ENCODE peak calls at places on chromosomes 4 and X, in seven cellular contexts. P is heart right ventricle, T is upper lobe of right lung, I is uterus, R is Peyer's patch, K is fibroblast of pulmonary artery, H is HCT116. W is an unnamed sample.

GRCh38 chr4:84870398-84871163 is 95.9 kb downstream of the WDFY3 start:
- DNase-seq in K (peak; percentile 82), R (no peak), H (peak; percentile 50), P (no peak), T (no peak), I (no peak), W (peak; percentile 79)

GRCh38 chrX:22325091-22325490 is 52.4 kb downstream of the CBLL2 start:
- DNase-seq in R (no peak), P (no peak), T (no peak), I (no peak), H (no peak), K (peak; percentile 73), W (peak; percentile 37)

GRCh38 chrX:125711103-125711502 is 391.4 kb downstream of the TEX13C start:
- DNase-seq in H (no peak), P (no peak), R (no peak), I (no peak), K (no peak), T (no peak), W (no peak)

GRCh38 chr4:998096-998691 is 5.0 kb upstream of the SLC26A1 start:
- DNase-seq in I (no peak), T (no peak), K (no peak), R (no peak), P (no peak), H (no peak), W (no peak)

GRCh38 chrX:85977218-85977617 is 70.1 kb downstream of the CHM start:
- DNase-seq in P (no peak), H (no peak), I (no peak), K (no peak), R (no peak), T (no peak), W (no peak)

GRCh38 chrX:151792505-151792904 is 58.0 kb downstream of the CNGA2 start:
- DNase-seq in H (no peak), P (no peak), T (no peak), K (no peak), R (no peak), I (no peak), W (no peak)

GRCh38 chrX:140157611-140158010 is 192.3 kb upstream of the CXorf66 start:
- DNase-seq in T (no peak), P (no peak), I (no peak), K (peak; percentile 53), H (no peak), R (no peak), W (peak; percentile 73)

GRCh38 chr4:25759101-25759500 is 103.5 kb downstream of the SLC34A2 start:
- DNase-seq in H (no peak), P (no peak), K (no peak), T (no peak), I (no peak), R (no peak), W (no peak)

GRCh38 chr4:34176609-34177008 is 2067.7 kb downstream of the ARAP2 start:
- DNase-seq in I (no peak), T (no peak), R (no peak), P (no peak), K (no peak), H (no peak), W (no peak)

GRCh38 chr4:20299515-20299914 is 47.8 kb downstream of the SLIT2 start:
- DNase-seq in I (no peak), T (no peak), K (peak; percentile 78), P (no peak), H (peak; percentile 13), R (no peak), W (peak; percentile 76)
- TF ChIP-seq CTCF in I (no peak), T (peak; percentile 37), K (peak; percentile 60), P (peak; percentile 23), H (peak; percentile 12), R (no peak), W (peak; percentile 61)

GRCh38 chr4:182448281-182449151 is 205.3 kb downstream of the TENM3 start:
- DNase-seq in K (peak; percentile 89), T (peak; percentile 89), P (peak; percentile 88), H (peak; percentile 59), R (peak; percentile 81), I (peak; percentile 91), W (peak; percentile 93)
- H3K4me3 ChIP-seq in K (peak overlapping the region; percentile 61), T (peak overlapping the region; percentile 47), P (peak overlapping the region; percentile 68), H (no peak overlapping the region), R (peak overlapping the region; percentile 62), I (peak overlapping the region; percentile 84), W (peak overlapping the region; percentile 91)

DNA sequence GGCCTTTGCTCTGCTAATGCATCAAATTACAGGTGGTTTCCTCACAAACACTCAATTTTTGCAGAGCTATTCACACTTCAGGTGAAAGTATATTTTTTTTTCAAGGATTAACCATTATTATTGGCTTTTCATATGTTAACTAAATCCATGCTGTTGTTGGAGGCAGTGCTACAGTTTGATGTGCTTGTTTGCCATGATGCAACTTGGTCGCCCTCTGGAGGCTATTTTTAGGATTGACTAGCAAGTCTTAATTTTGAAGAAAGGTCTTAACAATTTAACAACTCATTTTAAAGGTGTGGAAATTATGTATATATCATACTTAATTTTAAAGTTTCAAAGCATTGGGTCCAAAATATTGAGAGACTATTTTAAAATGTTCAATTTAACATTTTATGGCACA is 168.8 kb upstream of the FAM47A start:
- DNase-seq in K (peak; percentile 65), H (peak; percentile 0), I (no peak), P (no peak), T (no peak), R (peak; percentile 45), W (peak; percentile 74)
- TF ChIP-seq CTCF in K (peak; percentile 43), H (no peak), I (peak; percentile 53), P (peak; percentile 60), T (peak; percentile 50), R (peak; percentile 25), W (peak; percentile 41)

GRCh38 chr4:147480502-147480890 is 401 bp upstream of the EDNRA start:
- DNase-seq in R (no peak), T (no peak), K (no peak), P (no peak), H (no peak), I (peak; percentile 35), W (no peak)

GRCh38 chr4:147481577-147482109 is 746 bp downstream of the EDNRA start:
- DNase-seq in H (no peak), R (no peak), T (peak; percentile 57), I (peak; percentile 20), K (no peak), P (no peak), W (peak; percentile 35)

GRCh38 chr4:147480891-147481576 is at the start of gene EDNRA:
- DNase-seq in K (peak; percentile 54), P (peak; percentile 39), I (peak; percentile 52), H (no peak), T (peak; percentile 71), R (no peak), W (peak; percentile 63)

GRCh38 chr4:147479376-147479775 is 1.5 kb upstream of the EDNRA start:
- DNase-seq in P (no peak), K (peak; percentile 39), I (no peak), R (no peak), T (no peak), H (no peak), W (no peak)

GRCh38 chr4:147479817-147480216 is 1.1 kb upstream of the EDNRA start:
- DNase-seq in T (no peak), H (no peak), I (peak; percentile 44), R (no peak), P (peak; percentile 29), K (peak; percentile 92), W (peak; percentile 96)
- H3K4me3 ChIP-seq in T (peak overlapping the region; percentile 58), H (no peak overlapping the region), I (no peak overlapping the region), R (no peak overlapping the region), P (no peak overlapping the region), K (no peak overlapping the region), W (no peak overlapping the region)

GRCh38 chr4:145552181-145552822 is 66.9 kb upstream of the MMAA start:
- DNase-seq in P (no peak), R (no peak), H (no peak), K (no peak), I (no peak), T (no peak), W (no peak)

GRCh38 chr4:145554691-145555090 is 64.5 kb upstream of the MMAA start:
- DNase-seq in T (no peak), P (no peak), R (no peak), H (no peak), I (no peak), K (no peak), W (no peak)

GRCh38 chr4:145553375-145553774 is 65.8 kb upstream of the MMAA start:
- DNase-seq in I (no peak), P (no peak), H (no peak), R (no peak), T (no peak), K (no peak), W (no peak)

GRCh38 chr4:145557720-145558119 is 61.5 kb upstream of the MMAA start:
- DNase-seq in H (peak; percentile 42), P (peak; percentile 18), R (peak; percentile 74), T (peak; percentile 68), I (peak; percentile 46), K (peak; percentile 82), W (peak; percentile 83)
- TF ChIP-seq CTCF in H (peak; percentile 98), P (peak; percentile 86), R (peak; percentile 30), T (peak; percentile 84), I (peak; percentile 75), K (no peak), W (peak; percentile 97)

GRCh38 chrX:70129811-70130210 is 3.4 kb upstream of the IGBP1 start:
- DNase-seq in I (no peak), R (no peak), K (peak; percentile 31), T (no peak), H (no peak), P (no peak), W (no peak)

GRCh38 chrX:70134116-70134477 is 850 bp downstream of the IGBP1 start:
- DNase-seq in H (no peak), I (no peak), R (no peak), K (peak; percentile 20), T (no peak), P (no peak), W (peak; percentile 7)

GRCh38 chrX:70132877-70133302 is 357 bp upstream of the IGBP1 start:
- DNase-seq in T (no peak), I (no peak), H (no peak), P (no peak), R (no peak), K (no peak), W (no peak)

GRCh38 chrX:70133303-70134115 is at the start of gene IGBP1:
- DNase-seq in P (peak; percentile 82), I (peak; percentile 75), K (peak; percentile 85), T (peak; percentile 89), H (peak; percentile 77), R (peak; percentile 92), W (peak; percentile 86)

GRCh38 chrX:70132244-70132643 is 1.0 kb upstream of the IGBP1 start:
- DNase-seq in R (no peak), K (peak; percentile 1), T (no peak), P (no peak), I (no peak), H (no peak), W (no peak)
- H3K4me3 ChIP-seq in R (no peak overlapping the region), K (no peak overlapping the region), T (no peak overlapping the region), P (peak overlapping the region; percentile 68), I (no peak overlapping the region), H (peak overlapping the region; percentile 85), W (no peak overlapping the region)